ENCODE peak calls at places on chromosome 16, in eight cellular contexts. Q, E, M, G, P, X, D and R are unnamed samples.

GRCh38 chr16:80511824-80512223 is 29.0 kb upstream of the DYNLRB2 start:
- DNase-seq in Q (no peak), E (no peak), M (no peak), G (no peak), P (no peak), X (no peak), D (no peak), R (no peak)

GRCh38 chr16:17194190-17194780 is 276.5 kb downstream of the XYLT1 start:
- DNase-seq in Q (peak), E (peak), M (peak), G (no peak), P (peak), X (no peak), D (no peak), R (no peak)

GRCh38 chr16:78395035-78395434 is 295.6 kb downstream of the WWOX start:
- DNase-seq in Q (no peak), E (no peak), M (no peak), G (no peak), P (no peak), X (peak), D (no peak), R (no peak)

GRCh38 chr16:85798901-85799496 is 345 bp downstream of the EMC8 start:
- DNase-seq in Q (peak), E (no peak), M (no peak), G (no peak), P (peak), X (no peak), D (no peak), R (no peak)

GRCh38 chr16:50152386-50152806 is 710 bp upstream of the TENT4B start:
- DNase-seq in Q (peak), E (peak), M (peak), G (peak), P (peak), X (no peak), D (no peak), R (no peak)

GRCh38 chr16:23692190-23692837 is 13.6 kb downstream of the PLK1 start:
- DNase-seq in Q (no peak), E (no peak), M (no peak), G (no peak), P (no peak), X (no peak), D (no peak), R (no peak)

GRCh38 chr16:4935231-4935855 is 1.6 kb downstream of the PPL start:
- DNase-seq in Q (peak), E (peak), M (peak), G (no peak), P (no peak), X (peak), D (no peak), R (no peak)

GRCh38 chr16:27677300-27677699 is 127.4 kb downstream of the KATNIP start:
- DNase-seq in Q (no peak), E (no peak), M (no peak), G (no peak), P (no peak), X (no peak), D (no peak), R (no peak)

GRCh38 chr16:55240933-55241332 is 83.1 kb upstream of the IRX6 start:
- DNase-seq in Q (no peak), E (no peak), M (no peak), G (no peak), P (no peak), X (peak), D (no peak), R (no peak)

GRCh38 chr16:84071151-84071550 is 28.6 kb upstream of the SLC38A8 start:
- DNase-seq in Q (no peak), E (no peak), M (no peak), G (no peak), P (no peak), X (no peak), D (no peak), R (no peak)

GRCh38 chr16:84067640-84068039 is 25.0 kb upstream of the SLC38A8 start:
- DNase-seq in Q (no peak), E (no peak), M (no peak), G (no peak), P (no peak), X (no peak), D (no peak), R (no peak)

GRCh38 chr16:84068041-84068440 is 25.4 kb upstream of the SLC38A8 start:
- DNase-seq in Q (no peak), E (no peak), M (no peak), G (no peak), P (no peak), X (no peak), D (no peak), R (no peak)

GRCh38 chr16:84069540-84069939 is 26.9 kb upstream of the SLC38A8 start:
- DNase-seq in Q (no peak), E (no peak), M (no peak), G (no peak), P (no peak), X (no peak), D (no peak), R (no peak)

DNA sequence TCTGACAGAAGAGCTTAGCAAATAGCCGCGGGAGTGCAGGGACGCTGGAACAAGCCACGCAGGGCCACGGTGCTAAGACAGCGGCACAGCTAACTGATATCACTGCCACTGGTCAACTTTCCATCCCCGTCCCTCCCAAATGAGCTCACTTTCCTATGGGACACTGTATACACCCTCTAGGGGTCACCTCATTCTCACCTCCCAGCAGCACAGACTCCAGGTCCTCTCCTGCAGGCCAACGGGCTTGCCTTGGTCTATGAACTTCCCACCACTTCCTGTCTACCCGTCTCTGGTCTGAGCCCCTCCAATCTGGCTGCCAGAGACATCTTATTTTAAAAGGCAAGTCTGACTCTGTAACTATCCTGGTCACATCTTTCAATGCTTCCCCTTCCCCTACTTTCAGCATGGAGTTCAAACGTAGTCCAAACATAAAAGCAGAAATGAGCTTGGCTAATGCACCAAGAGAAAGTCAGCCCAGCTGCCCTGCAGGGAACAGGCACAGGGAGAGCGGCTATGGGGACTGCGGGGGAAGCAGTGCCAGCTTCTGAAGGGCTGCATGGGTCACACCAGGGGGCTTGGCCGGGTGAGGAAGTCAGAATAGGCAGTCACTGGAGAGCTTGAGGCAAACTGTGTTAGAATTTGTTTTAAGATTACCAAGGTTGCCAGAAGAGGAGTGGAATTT is 26.3 kb upstream of the SLC38A8 start:
- DNase-seq in Q (no peak), E (no peak), M (no peak), G (no peak), P (no peak), X (no peak), D (no peak), R (no peak)
- TF ChIP-seq POLR2AphosphoS5 in Q (no peak), E (no peak), M (no peak), G (no peak), P (no peak), X (no peak), D (no peak), R (no peak)

GRCh38 chr16:31453255-31454204 is 5.8 kb upstream of the ARMC5 start:
- DNase-seq in Q (peak), E (no peak), M (no peak), G (no peak), P (no peak), X (no peak), D (no peak), R (no peak)
- TF ChIP-seq POLR2AphosphoS5 in Q (no peak), E (no peak), M (no peak), G (peak), P (no peak), X (no peak), D (no peak), R (peak)

DNA sequence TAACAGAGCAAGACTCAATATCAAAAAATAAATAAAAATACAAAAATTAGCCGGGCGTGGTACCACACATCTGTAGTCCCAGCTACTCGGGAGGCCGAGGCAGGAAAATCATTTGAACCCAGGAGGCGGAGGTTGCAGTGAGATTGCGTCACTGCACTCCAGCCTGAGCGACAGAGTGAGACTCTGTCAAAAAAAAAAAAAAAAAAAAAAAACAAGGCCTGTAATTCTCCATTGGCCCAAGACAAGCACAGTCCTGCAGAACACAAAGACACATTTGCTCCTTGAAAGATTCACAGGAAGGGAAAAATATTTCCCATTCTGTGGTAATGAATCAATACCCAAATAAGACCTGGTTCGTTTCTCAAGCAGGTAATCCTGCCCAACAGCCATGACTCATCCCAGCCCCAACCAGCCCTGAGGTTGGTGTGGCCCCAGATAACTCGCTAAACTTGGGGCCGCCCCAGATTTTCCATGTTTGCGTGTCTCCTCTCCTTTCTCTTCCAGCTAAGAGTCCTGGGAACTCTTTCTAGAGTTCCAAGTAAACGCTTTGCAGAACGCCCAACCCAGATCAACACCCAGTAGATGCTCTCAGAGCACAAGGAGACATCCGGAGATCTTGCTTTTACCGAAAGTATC is 40.3 kb upstream of the SNN start:
- DNase-seq in Q (no peak), E (peak), M (peak), G (no peak), P (no peak), X (no peak), D (no peak), R (no peak)
- TF ChIP-seq POLR2AphosphoS5 in Q (no peak), E (no peak), M (peak), G (no peak), P (no peak), X (no peak), D (no peak), R (peak)

GRCh38 chr16:11583889-11584565 is 2.7 kb downstream of the LITAF start:
- DNase-seq in Q (peak), E (peak), M (peak), G (no peak), P (no peak), X (no peak), D (no peak), R (no peak)
- TF ChIP-seq POLR2AphosphoS5 in Q (peak), E (no peak), M (peak), G (no peak), P (no peak), X (no peak), D (no peak), R (no peak)